ENCODE peak calls at places on chromosomes 16 and 17, in five cellular contexts. Q, U, N, K and S are unnamed samples.

GRCh38 chr16:10511829-10512228 is 68.6 kb downstream of the EMP2 start:
- DNase-seq in Q (no peak), U (no peak), N (no peak), K (no peak), S (no peak)

GRCh38 chr17:21278304-21279197 is 6.0 kb upstream of the MAP2K3 start:
- DNase-seq in Q (no peak), U (no peak), N (no peak), K (no peak), S (no peak)

GRCh38 chr16:10756574-10756973 is 12.9 kb downstream of the NUBP1 start:
- DNase-seq in Q (no peak), U (no peak), N (no peak), K (no peak), S (no peak)

GRCh38 chr17:31535581-31535981 is 144.1 kb downstream of the RAB11FIP4 start:
- DNase-seq in Q (peak; percentile 30), U (no peak), N (no peak), K (no peak), S (no peak)

GRCh38 chr17:27380551-27380950 is 75.7 kb upstream of the KSR1 start:
- DNase-seq in Q (no peak), U (no peak), N (no peak), K (no peak), S (no peak)

GRCh38 chr17:58020401-58020800 is 13.4 kb upstream of the SRSF1 start:
- DNase-seq in Q (no peak), U (no peak), N (no peak), K (no peak), S (no peak)

GRCh38 chr16:30028438-30029093 is 2.5 kb downstream of the TLCD3B start:
- DNase-seq in Q (peak; percentile 77), U (peak; percentile 25), N (peak; percentile 88), K (no peak), S (peak; percentile 59)

GRCh38 chr16:66923247-66923851 is 2.0 kb downstream of the RRAD start:
- DNase-seq in Q (no peak), U (no peak), N (no peak), K (peak; percentile 12), S (no peak)

GRCh38 chr16:53849585-53849984 is 145.6 kb downstream of the FTO start:
- DNase-seq in Q (no peak), U (no peak), N (no peak), K (no peak), S (no peak)

GRCh38 chr17:34412965-34413441 is 50.0 kb upstream of the CCL1 start:
- DNase-seq in Q (no peak), U (no peak), N (no peak), K (no peak), S (no peak)

GRCh38 chr17:50976951-50977472 is 110.9 kb upstream of the TOB1 start:
- DNase-seq in Q (no peak), U (peak; percentile 9), N (no peak), K (no peak), S (no peak)

GRCh38 chr17:12627177-12627629 is 38.5 kb upstream of the MYOCD start:
- DNase-seq in Q (no peak), U (peak; percentile 92), N (no peak), K (peak; percentile 98), S (no peak)

GRCh38 chr16:50367777-50368409 is 895 bp downstream of the BRD7 start:
- DNase-seq in Q (no peak), U (peak; percentile 10), N (no peak), K (no peak), S (no peak)

GRCh38 chr17:32495347-32496253 is 8.8 kb downstream of the CDK5R1 start:
- DNase-seq in Q (no peak), U (no peak), N (no peak), K (no peak), S (no peak)

GRCh38 chr17:47896672-47897490 is 845 bp downstream of the SP2 start:
- DNase-seq in Q (no peak), U (peak; percentile 27), N (no peak), K (no peak), S (no peak)

GRCh38 chr17:3843935-3844516 is 2.0 kb downstream of the NCBP3 start:
- DNase-seq in Q (peak; percentile 74), U (peak; percentile 43), N (no peak), K (peak; percentile 35), S (no peak)

GRCh38 chr17:44071198-44071520 is 624 bp downstream of the G6PC3 start:
- DNase-seq in Q (no peak), U (peak; percentile 96), N (no peak), K (no peak), S (no peak)

GRCh38 chr17:82983510-82984248 is 95.7 kb upstream of the METRNL start:
- DNase-seq in Q (no peak), U (no peak), N (no peak), K (no peak), S (no peak)
- H2BK12ac ChIP-seq in Q (no peak overlapping the region), U (no peak overlapping the region), N (no peak overlapping the region), K (no peak overlapping the region), S (no peak overlapping the region)

GRCh38 chr16:5069048-5069447 is 2.6 kb upstream of the ALG1 start:
- DNase-seq in Q (no peak), U (no peak), N (no peak), K (no peak), S (no peak)
- H2BK12ac ChIP-seq in Q (no peak overlapping the region), U (no peak overlapping the region), N (no peak overlapping the region), K (no peak overlapping the region), S (no peak overlapping the region)

GRCh38 chr16:79037429-79038373 is 562.8 kb downstream of the MAF start:
- DNase-seq in Q (no peak), U (no peak), N (no peak), K (no peak), S (no peak)
- H2BK12ac ChIP-seq in Q (no peak overlapping the region), U (no peak overlapping the region), N (no peak overlapping the region), K (no peak overlapping the region), S (no peak overlapping the region)

GRCh38 chr16:57995721-57996405 is 4.6 kb downstream of the ZNF319 start:
- DNase-seq in Q (no peak), U (no peak), N (no peak), K (no peak), S (no peak)
- H2BK12ac ChIP-seq in Q (no peak overlapping the region), U (no peak overlapping the region), N (no peak overlapping the region), K (no peak overlapping the region), S (no peak overlapping the region)

GRCh38 chr16:81627729-81628128 is 151.4 kb upstream of the PLCG2 start:
- DNase-seq in Q (no peak), U (no peak), N (no peak), K (no peak), S (no peak)

GRCh38 chr16:81629896-81630631 is 149.0 kb upstream of the PLCG2 start:
- DNase-seq in Q (no peak), U (no peak), N (no peak), K (no peak), S (no peak)

GRCh38 chr16:81627024-81627423 is 152.1 kb upstream of the PLCG2 start:
- DNase-seq in Q (no peak), U (peak; percentile 57), N (no peak), K (no peak), S (no peak)

GRCh38 chr16:81630632-81631026 is 148.5 kb upstream of the PLCG2 start:
- DNase-seq in Q (no peak), U (no peak), N (no peak), K (no peak), S (peak; percentile 67)

DNA sequence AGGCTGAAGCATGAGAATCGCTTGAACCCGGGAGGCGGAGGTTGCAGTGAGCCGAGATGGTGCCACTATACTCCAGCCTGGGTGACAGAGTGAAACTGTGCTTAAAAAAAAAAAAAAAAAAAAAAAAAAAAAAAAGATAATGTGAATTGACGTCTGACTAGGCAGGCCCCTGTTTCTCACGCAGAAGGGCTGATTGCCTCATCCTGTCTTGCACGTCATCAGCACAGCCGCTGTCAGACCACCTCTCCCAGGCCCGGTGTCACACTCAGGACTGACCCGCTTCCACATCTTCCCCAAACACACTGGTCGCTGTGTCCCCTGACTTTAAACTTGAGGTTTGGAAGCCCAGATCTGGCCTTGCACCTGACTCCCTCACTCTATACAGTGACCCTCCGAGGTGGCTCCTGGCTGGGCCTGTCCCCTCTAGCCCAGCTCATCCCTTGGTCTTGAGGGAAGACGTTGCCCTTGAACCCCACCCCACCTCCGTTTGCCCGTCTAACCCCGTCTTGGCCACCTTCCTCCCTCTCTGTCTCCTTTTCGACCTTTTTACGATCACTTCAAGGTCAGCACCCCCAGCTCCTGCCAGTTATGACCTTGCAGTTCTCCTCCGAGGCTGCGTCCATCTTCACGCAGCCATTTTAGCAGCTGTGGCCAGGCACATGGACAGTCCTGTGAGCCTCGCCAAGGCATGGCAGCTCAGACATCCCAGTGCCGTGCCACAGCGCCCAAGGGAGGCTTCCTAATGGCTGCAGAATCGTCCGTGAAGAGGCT is 149.9 kb upstream of the PLCG2 start:
- DNase-seq in Q (no peak), U (no peak), N (no peak), K (no peak), S (no peak)
- H2BK12ac ChIP-seq in Q (no peak overlapping the region), U (no peak overlapping the region), N (no peak overlapping the region), K (no peak overlapping the region), S (no peak overlapping the region)

GRCh38 chr17:81092518-81093095 is 57.7 kb downstream of the BAIAP2 start:
- DNase-seq in Q (no peak), U (no peak), N (no peak), K (no peak), S (no peak)
- H2BK12ac ChIP-seq in Q (peak overlapping the region; percentile 22), U (peak overlapping the region; percentile 19), N (no peak overlapping the region), K (no peak overlapping the region), S (peak overlapping the region; percentile 95)

GRCh38 chr16:6955303-6955702 is 377.3 kb upstream of the RBFOX1 start:
- DNase-seq in Q (no peak), U (no peak), N (no peak), K (no peak), S (no peak)
- H2BK12ac ChIP-seq in Q (no peak overlapping the region), U (no peak overlapping the region), N (no peak overlapping the region), K (no peak overlapping the region), S (no peak overlapping the region)

GRCh38 chr17:1882836-1883235 is 53.0 kb downstream of the RPA1 start:
- DNase-seq in Q (peak; percentile 57), U (peak; percentile 41), N (peak; percentile 58), K (peak; percentile 15), S (peak; percentile 20)
- H2BK12ac ChIP-seq in Q (no peak overlapping the region), U (no peak overlapping the region), N (no peak overlapping the region), K (no peak overlapping the region), S (no peak overlapping the region)